ENCODE peak calls at places on chromosomes 13 and 19, in four cellular contexts. J is GM12878, G is A549, P is SK-N-SH. E is an unnamed sample.

GRCh38 chr13:25717798-25718197 is 334.0 kb downstream of the SHISA2 start:
- DNase-seq in J (no peak), G (no peak), P (no peak), E (no peak)

GRCh38 chr13:89465366-89465765 is 1794.2 kb downstream of the SLITRK5 start:
- DNase-seq in P (no peak), J (peak), G (no peak), E (no peak)

GRCh38 chr13:59651479-59651878 is 512.2 kb downstream of the DIAPH3 start:
- DNase-seq in G (no peak), P (no peak), J (no peak), E (no peak)

GRCh38 chr13:110723598-110723997 is 10.1 kb downstream of the ING1 start:
- DNase-seq in G (no peak), J (no peak), P (no peak), E (no peak)

GRCh38 chr13:112218416-112218815 is 151.5 kb downstream of the SOX1 start:
- DNase-seq in G (no peak), P (no peak), J (no peak), E (no peak)

GRCh38 chr19:40610396-40611064 is 9.4 kb downstream of the LTBP4 start:
- DNase-seq in J (no peak), G (no peak), P (peak), E (no peak)

GRCh38 chr19:4327252-4327876 is 11.3 kb downstream of the STAP2 start:
- DNase-seq in J (no peak), G (peak), P (peak), E (no peak)

GRCh38 chr19:2246801-2247361 is 2.2 kb upstream of the AMH start:
- DNase-seq in P (peak), J (no peak), G (peak), E (no peak)

GRCh38 chr19:14496849-14497346 is 971 bp upstream of the GIPC1 start:
- DNase-seq in P (no peak), J (no peak), G (no peak), E (no peak)

GRCh38 chr13:30576528-30576927 is 41.2 kb upstream of the USPL1 start:
- DNase-seq in J (no peak), P (no peak), G (no peak), E (peak)

GRCh38 chr13:103022328-103022727 is 43.9 kb downstream of the SLC10A2 start:
- DNase-seq in G (no peak), J (no peak), P (no peak), E (no peak)

GRCh38 chr19:48603449-48603848 is 3.1 kb upstream of the SPACA4 start:
- DNase-seq in J (no peak), G (no peak), P (no peak), E (no peak)

GRCh38 chr19:16015805-16016173 is 60.5 kb upstream of the TPM4 start:
- DNase-seq in G (no peak), J (no peak), P (peak), E (no peak)

GRCh38 chr19:3683866-3684816 is 16.1 kb downstream of the PIP5K1C start:
- DNase-seq in G (no peak), J (no peak), P (no peak), E (no peak)

GRCh38 chr19:46634656-46635218 is 1.3 kb downstream of the GNG8 start:
- DNase-seq in J (no peak), G (no peak), P (no peak), E (no peak)

GRCh38 chr19:15091918-15092753 is 10.1 kb downstream of the OR1I1 start:
- DNase-seq in J (no peak), P (peak), G (peak), E (peak)

GRCh38 chr13:94079876-94080275 is 399.6 kb downstream of the DCT start:
- DNase-seq in J (no peak), G (no peak), P (no peak), E (no peak)

GRCh38 chr19:32458500-32459123 is 53.0 kb downstream of the DPY19L3 start:
- DNase-seq in P (no peak), G (no peak), J (peak), E (no peak)

GRCh38 chr19:56097306-56097705 is 23.8 kb downstream of the ZNF787 start:
- DNase-seq in J (no peak), G (no peak), P (no peak), E (no peak)

DNA sequence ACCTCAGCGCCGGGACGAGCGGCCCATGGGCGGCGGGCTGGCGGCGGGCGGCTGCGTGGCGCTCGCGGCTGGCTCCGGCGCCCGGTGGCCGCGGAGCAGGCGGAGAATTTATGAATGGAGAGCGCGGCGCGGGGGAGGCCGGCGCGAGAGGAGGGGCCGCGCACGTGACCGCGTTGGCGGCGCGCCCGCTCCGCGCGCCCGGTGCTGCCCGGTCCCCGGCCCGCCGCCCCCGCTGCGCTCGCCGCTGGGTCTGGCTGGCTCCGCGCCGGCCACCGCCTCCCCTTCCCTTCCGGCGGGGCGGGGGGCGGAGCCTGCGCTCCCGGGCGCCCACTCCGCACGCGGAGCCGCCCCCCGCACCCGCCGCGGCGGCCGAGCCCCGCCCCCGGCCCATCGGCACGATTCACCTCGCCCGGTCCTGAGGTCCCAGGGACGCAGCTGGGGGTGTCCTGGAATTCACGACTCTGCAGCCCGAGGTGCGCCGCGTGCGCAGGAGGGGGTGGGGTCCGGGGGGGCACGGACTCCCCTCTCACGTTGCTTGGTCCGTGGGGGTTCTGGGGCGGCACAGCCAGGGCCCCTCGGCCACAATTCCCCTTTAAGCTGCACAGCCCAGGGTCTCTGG is at the start of gene CBARP:
- DNase-seq in P (peak), J (no peak), G (no peak), E (no peak)
- TF ChIP-seq PBX3 in P (no peak), J (no peak), G (no peak), E (no peak)

GRCh38 chr13:113856716-113857065 is 7.2 kb downstream of the GAS6 start:
- DNase-seq in G (no peak), P (no peak), J (no peak), E (peak)
- TF ChIP-seq PBX3 in G (no peak), P (no peak), J (no peak), E (no peak)

GRCh38 chr13:28316841-28317240 is 178.1 kb downstream of the FLT1 start:
- DNase-seq in G (no peak), P (no peak), J (no peak), E (no peak)
- TF ChIP-seq PBX3 in G (no peak), P (no peak), J (no peak), E (no peak)

DNA sequence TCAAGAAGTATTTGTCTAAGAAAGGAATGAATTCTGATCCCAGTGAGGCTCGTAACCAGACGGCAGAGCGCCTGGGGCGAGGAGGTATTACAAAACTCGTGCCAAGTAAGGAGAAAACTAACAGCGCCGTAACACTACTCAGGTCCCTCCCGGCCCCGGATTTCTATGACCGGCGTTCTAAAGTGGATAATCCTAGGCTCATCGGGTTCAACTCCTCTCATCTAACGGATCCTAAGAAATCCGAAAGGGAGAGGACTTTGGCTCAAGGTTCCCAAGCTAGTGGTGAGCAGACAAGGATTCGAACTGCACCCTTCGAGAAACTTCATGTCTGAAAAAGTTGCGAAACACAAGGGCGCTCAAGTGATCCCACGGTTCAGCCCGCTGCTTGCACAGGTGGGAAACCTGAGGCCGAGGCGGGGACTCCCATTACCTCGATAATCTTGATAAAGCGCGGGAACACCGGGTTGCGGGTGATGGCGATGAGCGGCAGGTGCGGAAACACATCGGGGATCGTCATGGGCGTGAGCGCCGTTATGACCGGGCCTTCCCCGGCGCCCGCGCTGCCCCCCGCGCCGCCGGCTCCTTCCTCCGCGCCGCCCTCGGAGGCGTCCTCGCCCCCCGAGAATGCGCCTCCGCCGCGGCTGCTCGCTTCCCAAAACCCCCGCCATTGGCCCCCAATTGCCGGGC is 529 bp downstream of the LONP1 start:
- DNase-seq in G (no peak), J (no peak), P (no peak), E (no peak)
- TF ChIP-seq PBX3 in G (no peak), J (no peak), P (no peak), E (no peak)